ENCODE peak calls at places on chromosomes 11 and 22, in four cellular contexts. One of them, this sample, is unnamed.
A peak's percentile ranks its signal among the peaks of the same experiment; 100 is the strongest.

GRCh38 chr22:17802411-17802810 is 28.1 kb upstream of the BID start:
- DNase-seq in NB4: no peak
- DNase-seq in A549: no peak
- DNase-seq in BJ: no peak
- DNase-seq in this sample: no peak

GRCh38 chr11:130629039-130629438 is 180.6 kb downstream of the ADAMTS15 start:
- DNase-seq in NB4: no peak
- DNase-seq in A549: no peak
- DNase-seq in BJ: no peak
- DNase-seq in this sample: no peak

GRCh38 chr11:46905806-46906205 is 12.5 kb downstream of the LRP4 start:
- DNase-seq in NB4: peak; percentile 73
- DNase-seq in A549: no peak
- DNase-seq in BJ: no peak
- DNase-seq in this sample: no peak

GRCh38 chr11:8732748-8733241 is 50.2 kb downstream of the RPL27A start:
- DNase-seq in NB4: no peak
- DNase-seq in A549: no peak
- DNase-seq in BJ: peak; percentile 58
- DNase-seq in this sample: no peak

GRCh38 chr22:37568448-37569008 is 8.2 kb downstream of the CDC42EP1 start:
- DNase-seq in NB4: no peak
- DNase-seq in A549: no peak
- DNase-seq in BJ: no peak
- DNase-seq in this sample: no peak

GRCh38 chr11:81420668-81421550 is 1312.8 kb downstream of the FAM181B start:
- DNase-seq in NB4: no peak
- DNase-seq in A549: no peak
- DNase-seq in BJ: no peak
- DNase-seq in this sample: no peak

GRCh38 chr11:81963018-81963417 is 770.6 kb downstream of the FAM181B start:
- DNase-seq in NB4: peak; percentile 22
- DNase-seq in A549: peak; percentile 4
- DNase-seq in BJ: no peak
- DNase-seq in this sample: no peak

GRCh38 chr22:17842386-17842785 is 68.1 kb upstream of the BID start:
- DNase-seq in NB4: no peak
- DNase-seq in A549: no peak
- DNase-seq in BJ: no peak
- DNase-seq in this sample: no peak

GRCh38 chr11:9573775-9574555 is 495 bp downstream of the WEE1 start:
- DNase-seq in NB4: peak; percentile 63
- DNase-seq in A549: no peak
- DNase-seq in BJ: no peak
- DNase-seq in this sample: no peak

DNA sequence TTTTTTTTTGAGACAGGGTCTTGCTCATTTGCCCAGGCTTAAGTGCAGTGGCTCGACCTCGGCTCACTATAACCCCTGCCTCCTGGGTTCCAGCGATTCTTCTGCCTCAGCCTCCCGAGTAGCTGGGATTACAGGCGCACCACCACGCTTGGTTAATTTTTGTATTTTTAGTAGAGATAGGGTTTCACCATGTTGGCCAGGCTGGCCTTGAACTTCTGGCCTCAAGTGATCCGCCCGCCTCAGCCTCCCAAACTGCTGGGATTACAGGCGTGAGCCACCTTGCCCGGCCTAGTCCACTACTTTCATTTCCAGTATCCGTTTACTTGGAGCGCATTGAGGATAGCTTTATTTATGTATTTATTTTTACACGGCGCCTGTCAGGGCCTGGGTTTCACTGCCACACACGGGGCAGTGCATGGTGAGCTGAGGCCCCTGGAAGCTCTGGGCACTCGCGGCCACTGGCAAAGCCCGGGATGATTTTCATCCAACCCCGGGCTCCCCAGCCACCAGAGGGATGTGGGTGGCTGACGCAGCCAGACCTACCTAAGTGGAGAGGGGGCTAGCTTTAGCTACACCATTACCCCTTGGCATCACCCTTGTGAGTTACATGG is 6.1 kb upstream of the MCAM start:
- DNase-seq in NB4: no peak
- DNase-seq in A549: no peak
- DNase-seq in BJ: no peak
- DNase-seq in this sample: no peak
- H3K4me3 ChIP-seq in NB4: no peak overlapping the region
- H3K4me3 ChIP-seq in A549: no peak overlapping the region
- H3K4me3 ChIP-seq in BJ: no peak overlapping the region
- H3K4me3 ChIP-seq in this sample: no peak overlapping the region

GRCh38 chr11:119942021-119942420 is 195.9 kb downstream of the TRIM29 start:
- DNase-seq in NB4: no peak
- DNase-seq in A549: no peak
- DNase-seq in BJ: no peak
- DNase-seq in this sample: no peak
- TF ChIP-seq CTCF in NB4: no peak
- TF ChIP-seq CTCF in A549: no peak
- TF ChIP-seq CTCF in BJ: no peak
- TF ChIP-seq CTCF in this sample: no peak

DNA sequence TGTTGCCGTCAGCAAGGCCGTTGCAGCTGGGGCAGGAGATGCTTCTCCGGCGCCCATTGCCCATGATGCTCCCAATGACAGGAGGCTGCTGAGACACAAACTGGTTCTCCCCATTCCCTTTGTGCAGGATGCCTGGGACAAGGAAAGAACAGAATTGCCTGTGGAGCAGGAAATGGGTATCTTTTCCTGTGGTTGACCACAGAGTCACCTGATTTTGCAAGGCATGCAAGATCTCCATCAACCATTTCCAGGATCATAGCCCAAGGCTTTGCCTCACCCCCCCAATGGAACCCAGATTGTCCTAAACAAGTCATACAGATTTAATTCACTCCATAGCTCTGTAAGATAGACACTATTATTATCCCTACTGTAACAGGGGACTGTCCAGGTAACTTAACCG is 148.1 kb upstream of the NARS2 start:
- DNase-seq in NB4: no peak
- DNase-seq in A549: no peak
- DNase-seq in BJ: no peak
- DNase-seq in this sample: no peak
- H3K4me3 ChIP-seq in NB4: no peak overlapping the region
- H3K4me3 ChIP-seq in A549: no peak overlapping the region
- H3K4me3 ChIP-seq in BJ: no peak overlapping the region
- H3K4me3 ChIP-seq in this sample: no peak overlapping the region

DNA sequence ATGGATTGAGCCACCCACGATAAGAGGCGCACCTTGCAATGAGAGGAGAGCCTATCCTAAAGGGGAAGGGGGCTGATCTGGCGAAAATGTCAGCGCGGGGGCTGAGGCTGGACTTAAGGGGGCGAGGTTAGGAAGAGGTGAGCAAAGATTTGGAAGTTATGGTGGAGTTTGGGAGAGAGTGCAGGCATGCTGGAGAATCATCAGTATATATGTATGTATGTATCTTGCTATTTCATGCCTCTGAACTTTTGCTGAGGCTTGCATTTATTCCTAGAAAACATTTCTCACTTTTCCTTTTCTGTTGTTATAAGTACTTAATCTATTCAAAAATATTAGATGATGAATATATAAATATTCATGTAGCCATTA is 17.2 kb upstream of the THRSP start:
- DNase-seq in NB4: no peak
- DNase-seq in A549: no peak
- DNase-seq in BJ: no peak
- DNase-seq in this sample: no peak
- TF ChIP-seq CTCF in NB4: no peak
- TF ChIP-seq CTCF in A549: no peak
- TF ChIP-seq CTCF in BJ: no peak
- TF ChIP-seq CTCF in this sample: no peak

DNA sequence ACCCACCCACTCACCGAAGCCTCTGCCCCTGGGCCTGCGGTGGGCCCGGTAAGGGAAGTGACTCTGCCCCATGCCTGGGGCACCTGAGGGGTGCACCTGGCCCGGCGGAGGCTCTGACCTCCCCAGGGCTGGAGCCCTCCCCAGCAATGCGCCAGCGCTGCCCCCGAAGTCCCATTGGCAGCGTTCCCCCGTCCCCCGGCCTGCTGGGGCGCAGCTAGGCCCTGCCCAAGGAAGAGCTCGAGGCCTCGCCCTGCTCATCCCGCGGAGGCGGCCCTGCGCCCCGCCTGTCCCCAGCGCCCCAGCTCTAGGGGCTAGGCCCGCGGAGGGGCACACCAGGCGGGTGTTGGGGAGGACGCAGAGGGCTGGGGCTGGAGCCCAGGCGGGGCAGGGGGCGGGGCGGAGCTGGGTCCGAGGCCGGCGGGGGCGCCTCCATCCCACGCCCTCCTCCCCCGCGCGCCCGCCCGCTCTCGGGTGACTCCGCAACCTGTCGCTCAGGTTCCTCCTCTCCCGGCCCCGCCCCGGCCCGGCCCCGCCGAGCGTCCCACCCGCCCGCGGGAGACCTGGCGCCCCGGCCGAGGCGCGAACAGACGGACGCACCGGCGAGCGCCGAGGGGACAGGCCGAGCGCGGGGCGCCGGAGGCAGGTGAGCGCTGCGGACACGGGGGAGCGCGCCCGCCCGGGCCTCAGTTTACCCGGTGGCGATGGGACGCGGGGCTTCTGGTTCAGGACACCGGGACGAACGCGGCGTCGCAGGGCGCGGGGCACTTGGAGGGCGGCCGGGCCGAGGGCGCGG is at the start of gene EPS8L2:
- DNase-seq in NB4: no peak
- DNase-seq in A549: peak; percentile 56
- DNase-seq in BJ: no peak
- DNase-seq in this sample: no peak
- H3K4me3 ChIP-seq in NB4: no peak within 1 kb of the TSS
- H3K4me3 ChIP-seq in A549: peak within 1 kb of the TSS; percentile 97
- H3K4me3 ChIP-seq in BJ: peak within 1 kb of the TSS; percentile 75
- H3K4me3 ChIP-seq in this sample: peak within 1 kb of the TSS; percentile 67

DNA sequence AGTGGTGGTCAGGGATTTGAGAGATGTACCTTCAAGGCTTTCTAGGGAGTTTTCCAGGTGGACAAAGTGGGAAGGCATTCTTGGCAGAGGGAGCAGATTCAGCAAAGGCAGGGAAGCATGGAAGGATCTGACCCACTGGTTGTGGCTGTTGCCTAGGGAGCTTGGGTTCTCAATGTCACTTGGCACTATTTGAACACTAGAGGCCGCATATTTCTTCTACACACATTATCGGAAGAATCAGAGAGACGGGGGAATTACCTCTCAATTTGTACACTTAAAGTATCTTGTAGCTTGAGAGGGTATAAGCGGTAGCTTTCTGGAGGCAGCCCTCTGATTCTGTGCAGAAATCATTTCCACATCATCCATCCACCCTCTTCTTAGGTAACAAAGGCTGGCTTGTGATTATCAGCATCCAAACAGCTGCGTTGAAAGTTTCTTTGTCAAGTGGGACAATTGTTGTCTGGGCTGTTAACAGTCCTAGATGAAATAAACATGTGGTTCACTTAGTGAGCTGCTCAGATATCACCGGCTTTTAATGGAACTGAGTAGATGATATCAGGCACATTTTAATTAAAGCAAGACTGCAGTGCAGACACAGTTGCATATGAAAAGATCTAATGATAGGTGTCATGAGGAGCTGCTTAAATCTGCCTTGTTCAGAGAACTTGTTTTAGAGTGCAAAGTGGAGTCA is 2.6 kb downstream of the NELL1 start:
- DNase-seq in NB4: peak; percentile 12
- DNase-seq in A549: peak; percentile 20
- DNase-seq in BJ: no peak
- DNase-seq in this sample: peak; percentile 25
- TF ChIP-seq CTCF in NB4: peak; percentile 24
- TF ChIP-seq CTCF in A549: peak; percentile 48
- TF ChIP-seq CTCF in BJ: peak; percentile 20
- TF ChIP-seq CTCF in this sample: peak; percentile 58

GRCh38 chr11:3199537-3200295 is 18.9 kb downstream of the MRGPRG start:
- DNase-seq in NB4: no peak
- DNase-seq in A549: no peak
- DNase-seq in BJ: no peak
- DNase-seq in this sample: no peak

GRCh38 chr11:3201677-3202181 is 16.9 kb downstream of the MRGPRG start:
- DNase-seq in NB4: no peak
- DNase-seq in A549: no peak
- DNase-seq in BJ: no peak
- DNase-seq in this sample: no peak

GRCh38 chr11:3202305-3202704 is 16.3 kb downstream of the MRGPRG start:
- DNase-seq in NB4: no peak
- DNase-seq in A549: no peak
- DNase-seq in BJ: no peak
- DNase-seq in this sample: no peak

GRCh38 chr11:3200388-3201111 is 18.1 kb downstream of the MRGPRG start:
- DNase-seq in NB4: no peak
- DNase-seq in A549: no peak
- DNase-seq in BJ: no peak
- DNase-seq in this sample: no peak

GRCh38 chr11:3201112-3201581 is 17.5 kb downstream of the MRGPRG start:
- DNase-seq in NB4: no peak
- DNase-seq in A549: no peak
- DNase-seq in BJ: no peak
- DNase-seq in this sample: no peak
- H3K4me3 ChIP-seq in NB4: no peak overlapping the region
- H3K4me3 ChIP-seq in A549: no peak overlapping the region
- H3K4me3 ChIP-seq in BJ: no peak overlapping the region
- H3K4me3 ChIP-seq in this sample: no peak overlapping the region

GRCh38 chr11:68383976-68384501 is 71.6 kb downstream of the LRP5 start:
- DNase-seq in NB4: peak; percentile 51
- DNase-seq in A549: peak; percentile 60
- DNase-seq in BJ: no peak
- DNase-seq in this sample: no peak

GRCh38 chr11:68384530-68385081 is 72.2 kb downstream of the LRP5 start:
- DNase-seq in NB4: no peak
- DNase-seq in A549: no peak
- DNase-seq in BJ: no peak
- DNase-seq in this sample: no peak

GRCh38 chr11:68382358-68382998 is 70.1 kb downstream of the LRP5 start:
- DNase-seq in NB4: no peak
- DNase-seq in A549: no peak
- DNase-seq in BJ: no peak
- DNase-seq in this sample: no peak

GRCh38 chr11:68386331-68386978 is 74.1 kb downstream of the LRP5 start:
- DNase-seq in NB4: peak; percentile 31
- DNase-seq in A549: no peak
- DNase-seq in BJ: no peak
- DNase-seq in this sample: no peak

GRCh38 chr11:68385128-68385527 is 72.7 kb downstream of the LRP5 start:
- DNase-seq in NB4: no peak
- DNase-seq in A549: no peak
- DNase-seq in BJ: no peak
- DNase-seq in this sample: no peak
- TF ChIP-seq CTCF in NB4: no peak
- TF ChIP-seq CTCF in A549: no peak
- TF ChIP-seq CTCF in BJ: no peak
- TF ChIP-seq CTCF in this sample: no peak